ENCODE peak calls at places on chromosomes 16 and 17, in seven cellular contexts. B, Y, D, R, H, I and E are unnamed samples.
A peak's percentile ranks its signal among the peaks of the same experiment; 100 is the strongest.

GRCh38 chr16:66344533-66345145 is 21.9 kb upstream of the CDH5 start:
- DNase-seq in B (peak; percentile 28), Y (no peak), D (peak; percentile 50), R (no peak), H (peak; percentile 49), I (peak; percentile 25), E (peak; percentile 45)

GRCh38 chr16:58651965-58652348 is 22.3 kb upstream of the CNOT1 start:
- DNase-seq in B (no peak), Y (no peak), D (peak; percentile 10), R (no peak), H (no peak), I (no peak), E (no peak)

GRCh38 chr16:5709889-5710288 is 612.3 kb upstream of the EEF2KMT start:
- DNase-seq in B (no peak), Y (no peak), D (no peak), R (no peak), H (no peak), I (no peak), E (no peak)

GRCh38 chr16:59878479-59878878 is 1144.4 kb upstream of the GOT2 start:
- DNase-seq in B (no peak), Y (no peak), D (peak; percentile 64), R (peak; percentile 77), H (no peak), I (no peak), E (no peak)

GRCh38 chr16:69495821-69496220 is 69.9 kb upstream of the NFAT5 start:
- DNase-seq in B (no peak), Y (no peak), D (no peak), R (no peak), H (no peak), I (no peak), E (no peak)

GRCh38 chr17:47869114-47869513 is 18.2 kb upstream of the SP6 start:
- DNase-seq in B (no peak), Y (no peak), D (no peak), R (no peak), H (no peak), I (no peak), E (no peak)

GRCh38 chr16:15961060-15961511 is 11.7 kb downstream of the ABCC1 start:
- DNase-seq in B (no peak), Y (no peak), D (no peak), R (no peak), H (peak; percentile 77), I (peak; percentile 41), E (peak; percentile 78)

GRCh38 chr17:18250259-18250658 is 8.3 kb downstream of the FLII start:
- DNase-seq in B (no peak), Y (no peak), D (peak; percentile 64), R (no peak), H (no peak), I (no peak), E (no peak)

GRCh38 chr16:88886915-88887521 is 20.6 kb upstream of the PABPN1L start:
- DNase-seq in B (peak; percentile 85), Y (no peak), D (no peak), R (no peak), H (no peak), I (peak; percentile 26), E (no peak)

GRCh38 chr16:2786826-2787151 is 571 bp downstream of the PRSS33 start:
- DNase-seq in B (no peak), Y (no peak), D (no peak), R (no peak), H (no peak), I (no peak), E (no peak)

GRCh38 chr17:488993-489757 is 136.6 kb upstream of the RPH3AL start:
- DNase-seq in B (no peak), Y (no peak), D (no peak), R (no peak), H (no peak), I (no peak), E (peak; percentile 49)

GRCh38 chr17:17729620-17730249 is 48.5 kb downstream of the RAI1 start:
- DNase-seq in B (peak; percentile 67), Y (no peak), D (no peak), R (no peak), H (peak; percentile 82), I (peak; percentile 56), E (peak; percentile 78)

GRCh38 chr16:11354733-11355574 is 9.7 kb downstream of the RMI2 start:
- DNase-seq in B (no peak), Y (no peak), D (no peak), R (no peak), H (peak; percentile 77), I (peak; percentile 82), E (peak; percentile 78)

GRCh38 chr17:64707077-64707591 is 45.0 kb upstream of the SMURF2 start:
- DNase-seq in B (peak; percentile 42), Y (peak; percentile 93), D (peak; percentile 100), R (peak; percentile 99), H (no peak), I (peak; percentile 52), E (no peak)

GRCh38 chr17:49970498-49970897 is 1.5 kb downstream of the DLX4 start:
- DNase-seq in B (no peak), Y (no peak), D (no peak), R (no peak), H (no peak), I (no peak), E (no peak)

GRCh38 chr17:61504697-61505096 is 52.5 kb downstream of the TBX4 start:
- DNase-seq in B (no peak), Y (no peak), D (peak; percentile 22), R (peak; percentile 56), H (no peak), I (no peak), E (no peak)

GRCh38 chr16:68319185-68319908 is 8.5 kb downstream of the PRMT7 start:
- DNase-seq in B (no peak), Y (peak; percentile 21), D (no peak), R (no peak), H (peak; percentile 84), I (no peak), E (peak; percentile 77)

GRCh38 chr17:45790296-45790922 is 6.3 kb downstream of the CRHR1 start:
- DNase-seq in B (no peak), Y (no peak), D (no peak), R (no peak), H (no peak), I (no peak), E (no peak)

GRCh38 chr16:10989494-10989893 is 45.1 kb downstream of the CLEC16A start:
- DNase-seq in B (no peak), Y (no peak), D (no peak), R (no peak), H (no peak), I (no peak), E (no peak)

GRCh38 chr17:57939797-57940196 is 15.4 kb downstream of the CUEDC1 start:
- DNase-seq in B (no peak), Y (no peak), D (no peak), R (no peak), H (peak; percentile 71), I (peak; percentile 85), E (peak; percentile 75)

DNA sequence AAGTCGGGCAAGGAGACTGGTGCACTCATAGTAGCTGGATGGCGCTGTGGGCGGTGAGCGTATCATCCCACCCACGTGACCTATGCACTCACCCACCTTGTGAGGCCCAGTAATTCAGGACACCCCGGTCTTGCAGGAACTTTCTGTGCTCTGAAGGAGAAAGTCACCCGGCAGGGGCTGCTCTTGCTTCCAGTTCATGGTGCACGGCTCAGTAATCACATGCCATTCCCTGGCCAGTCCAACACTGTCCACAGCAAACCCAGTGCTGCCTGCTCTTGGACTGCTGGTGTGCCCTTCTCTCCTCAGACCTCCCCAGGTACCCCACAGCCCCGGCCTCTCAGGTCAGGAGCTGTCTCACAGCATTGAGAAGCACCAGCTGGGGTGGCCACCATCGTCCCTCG is 16.4 kb upstream of the RHBDF2 start:
- DNase-seq in B (no peak), Y (no peak), D (no peak), R (no peak), H (no peak), I (no peak), E (no peak)
- TF ChIP-seq CTCF in B (no peak), Y (no peak), D (no peak), R (no peak), H (no peak), I (no peak), E (no peak)

DNA sequence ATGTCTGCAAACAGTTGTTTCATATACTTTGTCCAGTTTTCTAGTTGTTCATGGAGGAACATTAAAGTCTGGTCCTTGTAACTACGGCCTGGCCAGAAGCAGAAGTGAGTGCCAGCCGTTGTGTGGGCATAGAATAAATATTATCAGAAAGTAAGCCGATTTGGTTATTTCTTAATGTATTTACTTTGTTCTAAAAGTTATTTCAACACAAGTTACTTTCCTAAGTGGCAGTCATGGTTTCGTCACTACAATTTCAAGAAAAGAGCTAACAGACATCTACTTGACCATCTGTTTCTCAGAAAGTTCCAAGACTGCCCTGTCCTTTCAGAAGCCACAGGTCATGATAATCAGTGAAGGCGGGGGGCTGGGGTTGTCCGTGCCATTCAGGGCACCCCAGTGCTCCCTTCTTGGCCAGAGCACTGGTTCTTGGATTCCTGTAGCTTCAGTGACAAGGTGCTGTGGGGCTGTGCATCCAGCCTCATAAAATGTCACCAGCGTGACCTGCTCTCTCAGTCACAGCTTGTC is 14.9 kb upstream of the FASN start:
- DNase-seq in B (no peak), Y (no peak), D (no peak), R (no peak), H (no peak), I (no peak), E (no peak)
- TF ChIP-seq CTCF in B (no peak), Y (no peak), D (no peak), R (no peak), H (no peak), I (no peak), E (no peak)

DNA sequence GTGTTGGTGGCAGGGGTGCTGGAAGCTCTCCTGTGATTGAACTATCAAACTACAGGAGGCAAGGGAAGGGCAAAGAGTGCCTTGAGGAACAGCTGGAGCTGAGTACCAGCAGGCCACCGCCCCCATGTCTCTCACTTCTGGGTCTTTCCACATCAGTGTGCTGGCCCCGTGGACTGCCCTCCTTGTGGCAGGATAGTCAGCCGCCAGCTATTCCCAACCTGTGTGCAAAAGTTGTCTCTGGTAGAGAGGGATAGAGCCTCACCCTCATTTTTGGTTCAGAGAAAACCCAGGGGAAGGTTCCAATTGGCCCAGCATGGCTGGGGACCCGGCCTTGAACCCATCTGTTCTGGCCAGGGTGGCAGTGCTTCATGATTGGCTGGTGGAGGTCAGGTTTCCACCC is 211.8 kb downstream of the IRF8 start:
- DNase-seq in B (no peak), Y (peak; percentile 12), D (no peak), R (no peak), H (no peak), I (no peak), E (no peak)
- TF ChIP-seq CTCF in B (no peak), Y (no peak), D (no peak), R (no peak), H (no peak), I (no peak), E (no peak)

GRCh38 chr16:81752225-81752875 is 26.7 kb upstream of the PLCG2 start:
- DNase-seq in B (no peak), Y (peak; percentile 79), D (no peak), R (no peak), H (peak; percentile 76), I (peak; percentile 85), E (peak; percentile 81)
- TF ChIP-seq CTCF in B (no peak), Y (no peak), D (no peak), R (no peak), H (no peak), I (no peak), E (no peak)